ENCODE peak calls at places on chromosomes 7 and 10, in four cellular contexts. One of them, this sample, is unnamed.
A peak's percentile ranks its signal among the peaks of the same experiment; 100 is the strongest.

GRCh38 chr7:138755331-138755747 is 42.5 kb upstream of the TMEM213 start:
- DNase-seq in endodermal cell: peak; percentile 69
- DNase-seq in HAP-1: no peak
- DNase-seq in mammary epithelial cell: peak; percentile 74
- DNase-seq in this sample: peak; percentile 54

GRCh38 chr10:132448248-132448731 is 51.3 kb downstream of the PWWP2B start:
- DNase-seq in endodermal cell: peak; percentile 93
- DNase-seq in HAP-1: peak; percentile 78
- DNase-seq in mammary epithelial cell: peak; percentile 76
- DNase-seq in this sample: peak; percentile 38

GRCh38 chr7:102431617-102432298 is 1.6 kb upstream of the ORAI2 start:
- DNase-seq in endodermal cell: peak; percentile 69
- DNase-seq in mammary epithelial cell: peak; percentile 16
- DNase-seq in HAP-1: peak; percentile 11
- DNase-seq in this sample: peak; percentile 15

GRCh38 chr10:60963441-60964256 is 19.7 kb upstream of the RHOBTB1 start:
- DNase-seq in HAP-1: no peak
- DNase-seq in mammary epithelial cell: peak; percentile 48
- DNase-seq in endodermal cell: no peak
- DNase-seq in this sample: peak; percentile 57

GRCh38 chr7:102170417-102170970 is 116.2 kb upstream of the SH2B2 start:
- DNase-seq in mammary epithelial cell: no peak
- DNase-seq in endodermal cell: no peak
- DNase-seq in HAP-1: no peak
- DNase-seq in this sample: no peak

GRCh38 chr7:90320801-90321494 is at the start of gene FAM237B:
- DNase-seq in HAP-1: no peak
- DNase-seq in mammary epithelial cell: peak; percentile 42
- DNase-seq in endodermal cell: peak; percentile 77
- DNase-seq in this sample: peak; percentile 51

GRCh38 chr7:20229652-20230500 is 12.7 kb upstream of the MACC1 start:
- DNase-seq in endodermal cell: no peak
- DNase-seq in mammary epithelial cell: peak; percentile 37
- DNase-seq in HAP-1: no peak
- DNase-seq in this sample: peak; percentile 88

GRCh38 chr10:110192552-110192951 is 14.9 kb upstream of the MXI1 start:
- DNase-seq in HAP-1: no peak
- DNase-seq in endodermal cell: peak; percentile 67
- DNase-seq in mammary epithelial cell: no peak
- DNase-seq in this sample: no peak

GRCh38 chr10:24229909-24230308 is 21.0 kb downstream of the KIAA1217 start:
- DNase-seq in mammary epithelial cell: no peak
- DNase-seq in endodermal cell: no peak
- DNase-seq in HAP-1: no peak
- DNase-seq in this sample: no peak

GRCh38 chr7:7136423-7136822 is 45.9 kb upstream of the C1GALT1 start:
- DNase-seq in endodermal cell: no peak
- DNase-seq in mammary epithelial cell: no peak
- DNase-seq in HAP-1: no peak
- DNase-seq in this sample: peak; percentile 39

GRCh38 chr10:52226448-52226847 is 87.6 kb upstream of the DKK1 start:
- DNase-seq in HAP-1: no peak
- DNase-seq in mammary epithelial cell: peak; percentile 77
- DNase-seq in endodermal cell: no peak
- DNase-seq in this sample: peak; percentile 44

GRCh38 chr10:71893920-71894319 is 42.9 kb upstream of the PSAP start:
- DNase-seq in HAP-1: no peak
- DNase-seq in endodermal cell: no peak
- DNase-seq in mammary epithelial cell: no peak
- DNase-seq in this sample: no peak

GRCh38 chr10:14953452-14954000 is 370 bp downstream of the DCLRE1C start:
- DNase-seq in endodermal cell: no peak
- DNase-seq in HAP-1: peak; percentile 27
- DNase-seq in mammary epithelial cell: peak; percentile 60
- DNase-seq in this sample: peak; percentile 83

GRCh38 chr7:31020652-31021051 is 31.5 kb upstream of the ADCYAP1R1 start:
- DNase-seq in endodermal cell: peak; percentile 81
- DNase-seq in HAP-1: no peak
- DNase-seq in mammary epithelial cell: no peak
- DNase-seq in this sample: no peak

GRCh38 chr7:860149-860548 is 16.2 kb upstream of the GET4 start:
- DNase-seq in HAP-1: no peak
- DNase-seq in mammary epithelial cell: no peak
- DNase-seq in endodermal cell: no peak
- DNase-seq in this sample: no peak

GRCh38 chr10:98030093-98030821 is at the start of gene CRTAC1:
- DNase-seq in endodermal cell: peak; percentile 94
- DNase-seq in mammary epithelial cell: no peak
- DNase-seq in HAP-1: peak; percentile 25
- DNase-seq in this sample: peak; percentile 64

GRCh38 chr10:95245425-95246055 is 45.3 kb downstream of the PDLIM1 start:
- DNase-seq in HAP-1: no peak
- DNase-seq in mammary epithelial cell: no peak
- DNase-seq in endodermal cell: no peak
- DNase-seq in this sample: no peak

GRCh38 chr10:76160758-76161555 is 729.5 kb downstream of the LRMDA start:
- DNase-seq in mammary epithelial cell: peak; percentile 9
- DNase-seq in endodermal cell: no peak
- DNase-seq in HAP-1: no peak
- DNase-seq in this sample: no peak

GRCh38 chr10:30600005-30600404 is 29.5 kb downstream of the LYZL2 start:
- DNase-seq in endodermal cell: no peak
- DNase-seq in HAP-1: no peak
- DNase-seq in mammary epithelial cell: no peak
- DNase-seq in this sample: no peak

GRCh38 chr7:114415054-114415997 is 711 bp downstream of the FOXP2 start:
- DNase-seq in mammary epithelial cell: no peak
- DNase-seq in HAP-1: no peak
- DNase-seq in endodermal cell: no peak
- DNase-seq in this sample: no peak

GRCh38 chr7:146053492-146053891 is 63.1 kb upstream of the CNTNAP2 start:
- DNase-seq in endodermal cell: no peak
- DNase-seq in mammary epithelial cell: no peak
- DNase-seq in HAP-1: no peak
- DNase-seq in this sample: no peak

GRCh38 chr7:134435161-134435920 is 23.6 kb downstream of the AKR1B1 start:
- DNase-seq in endodermal cell: no peak
- DNase-seq in mammary epithelial cell: peak; percentile 93
- DNase-seq in HAP-1: no peak
- DNase-seq in this sample: peak; percentile 70

GRCh38 chr7:44145419-44145968 is 4.4 kb upstream of the MYL7 start:
- DNase-seq in HAP-1: no peak
- DNase-seq in endodermal cell: peak; percentile 68
- DNase-seq in mammary epithelial cell: no peak
- DNase-seq in this sample: no peak

GRCh38 chr10:81414038-81414437 is 461.0 kb upstream of the NRG3 start:
- DNase-seq in mammary epithelial cell: no peak
- DNase-seq in HAP-1: no peak
- DNase-seq in endodermal cell: peak; percentile 79
- DNase-seq in this sample: no peak

GRCh38 chr7:109751241-109751640 is 1181.6 kb downstream of the DNAJB9 start:
- DNase-seq in endodermal cell: no peak
- DNase-seq in mammary epithelial cell: peak; percentile 11
- DNase-seq in HAP-1: no peak
- DNase-seq in this sample: peak; percentile 8

GRCh38 chr10:88066876-88067275 is 203.5 kb downstream of the PTEN start:
- DNase-seq in mammary epithelial cell: no peak
- DNase-seq in endodermal cell: no peak
- DNase-seq in HAP-1: no peak
- DNase-seq in this sample: no peak

GRCh38 chr10:36534471-36535002 is 590.9 kb upstream of the ANKRD30A start:
- DNase-seq in endodermal cell: no peak
- DNase-seq in mammary epithelial cell: peak; percentile 99
- DNase-seq in HAP-1: no peak
- DNase-seq in this sample: peak; percentile 88

GRCh38 chr10:78658645-78659632 is 409.8 kb upstream of the ZMIZ1 start:
- DNase-seq in endodermal cell: no peak
- DNase-seq in HAP-1: no peak
- DNase-seq in mammary epithelial cell: no peak
- DNase-seq in this sample: no peak

GRCh38 chr10:130179640-130180039 is 43.4 kb downstream of the GLRX3 start:
- DNase-seq in mammary epithelial cell: peak; percentile 23
- DNase-seq in endodermal cell: peak; percentile 81
- DNase-seq in HAP-1: peak; percentile 53
- DNase-seq in this sample: peak; percentile 79

GRCh38 chr10:110353244-110354119 is 48.8 kb upstream of the SMNDC1 start:
- DNase-seq in HAP-1: no peak
- DNase-seq in mammary epithelial cell: peak; percentile 98
- DNase-seq in endodermal cell: peak; percentile 84
- DNase-seq in this sample: peak; percentile 83

GRCh38 chr7:29565982-29566746 is 2.5 kb downstream of the PRR15 start:
- DNase-seq in endodermal cell: peak; percentile 53
- DNase-seq in mammary epithelial cell: no peak
- DNase-seq in HAP-1: no peak
- DNase-seq in this sample: peak; percentile 57
- H3K27me3 ChIP-seq in endodermal cell: peaks cover 84% of the 10 kb centered on the region
- H3K27me3 ChIP-seq in mammary epithelial cell: no peaks in the 10 kb centered on the region
- H3K27me3 ChIP-seq in HAP-1: no peaks in the 10 kb centered on the region
- H3K27me3 ChIP-seq in this sample: no peaks in the 10 kb centered on the region

GRCh38 chr7:76268376-76268775 is 34.1 kb upstream of the HSPB1 start:
- DNase-seq in HAP-1: no peak
- DNase-seq in mammary epithelial cell: no peak
- DNase-seq in endodermal cell: no peak
- DNase-seq in this sample: no peak

GRCh38 chr7:76267107-76267834 is 35.2 kb upstream of the HSPB1 start:
- DNase-seq in mammary epithelial cell: no peak
- DNase-seq in HAP-1: no peak
- DNase-seq in endodermal cell: peak; percentile 78
- DNase-seq in this sample: peak; percentile 7

GRCh38 chr7:76269895-76270294 is 32.6 kb upstream of the HSPB1 start:
- DNase-seq in HAP-1: no peak
- DNase-seq in endodermal cell: no peak
- DNase-seq in mammary epithelial cell: no peak
- DNase-seq in this sample: peak; percentile 15

GRCh38 chr7:76265299-76265698 is 37.2 kb upstream of the HSPB1 start:
- DNase-seq in endodermal cell: no peak
- DNase-seq in mammary epithelial cell: no peak
- DNase-seq in HAP-1: no peak
- DNase-seq in this sample: no peak

DNA sequence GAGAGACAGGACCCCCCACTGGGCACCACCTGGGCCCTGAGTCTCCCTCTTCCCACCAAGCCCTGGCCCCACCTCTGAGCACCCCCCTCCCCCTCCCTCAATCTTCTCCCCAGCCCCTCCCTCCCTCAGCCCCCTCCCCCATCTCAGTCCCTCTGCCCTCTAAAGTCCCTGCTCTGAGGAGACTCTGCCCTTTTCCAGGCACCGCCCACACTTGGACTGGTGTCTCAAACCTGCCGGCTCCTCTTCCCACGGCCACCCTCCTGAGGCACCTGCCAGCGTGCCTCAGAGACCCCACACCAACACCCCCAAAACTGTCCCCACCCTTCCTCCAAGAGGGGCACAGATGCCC is 34.7 kb upstream of the HSPB1 start:
- DNase-seq in endodermal cell: no peak
- DNase-seq in mammary epithelial cell: no peak
- DNase-seq in HAP-1: no peak
- DNase-seq in this sample: no peak
- H3K4me3 ChIP-seq in endodermal cell: no peak overlapping the region
- H3K4me3 ChIP-seq in mammary epithelial cell: no peak overlapping the region
- H3K4me3 ChIP-seq in HAP-1: no peak overlapping the region
- H3K4me3 ChIP-seq in this sample: no peak overlapping the region

GRCh38 chr10:35449944-35450343 is 113.6 kb downstream of the CCNY start:
- DNase-seq in endodermal cell: no peak
- DNase-seq in HAP-1: no peak
- DNase-seq in mammary epithelial cell: no peak
- DNase-seq in this sample: no peak

GRCh38 chr10:35445150-35445884 is 109.0 kb downstream of the CCNY start:
- DNase-seq in HAP-1: no peak
- DNase-seq in mammary epithelial cell: no peak
- DNase-seq in endodermal cell: no peak
- DNase-seq in this sample: no peak

GRCh38 chr10:35448687-35449662 is 112.7 kb downstream of the CCNY start:
- DNase-seq in mammary epithelial cell: peak; percentile 17
- DNase-seq in HAP-1: no peak
- DNase-seq in endodermal cell: no peak
- DNase-seq in this sample: no peak

GRCh38 chr10:35446439-35446838 is 110.1 kb downstream of the CCNY start:
- DNase-seq in HAP-1: no peak
- DNase-seq in mammary epithelial cell: no peak
- DNase-seq in endodermal cell: no peak
- DNase-seq in this sample: no peak

GRCh38 chr10:35447693-35448407 is 111.5 kb downstream of the CCNY start:
- DNase-seq in HAP-1: peak; percentile 59
- DNase-seq in endodermal cell: peak; percentile 60
- DNase-seq in mammary epithelial cell: peak; percentile 67
- DNase-seq in this sample: peak; percentile 64
- H3K4me1 ChIP-seq in HAP-1: peaks cover 24% of the 10 kb centered on the region
- H3K4me1 ChIP-seq in endodermal cell: peaks cover 3% of the 10 kb centered on the region
- H3K4me1 ChIP-seq in mammary epithelial cell: peaks cover 40% of the 10 kb centered on the region
- H3K4me1 ChIP-seq in this sample: peaks cover 54% of the 10 kb centered on the region

GRCh38 chr10:128287921-128288320 is 161.7 kb upstream of the MKI67 start:
- DNase-seq in endodermal cell: no peak
- DNase-seq in mammary epithelial cell: no peak
- DNase-seq in HAP-1: no peak
- DNase-seq in this sample: no peak
- H3K27me3 ChIP-seq in endodermal cell: peaks cover 59% of the 10 kb centered on the region
- H3K27me3 ChIP-seq in mammary epithelial cell: peaks cover 2% of the 10 kb centered on the region
- H3K27me3 ChIP-seq in HAP-1: no peaks in the 10 kb centered on the region
- H3K27me3 ChIP-seq in this sample: peaks cover 46% of the 10 kb centered on the region

This sample was measured in adipocyte.